ENCODE peak calls at places on chromosomes 11 and 22, in ten cellular contexts. One of them, this sample, is unnamed. For H3K36me3 and H3K9me3, the result is how much of the 10 kb centered on the place peaks cover.

GRCh38 chr11:12321217-12321937 is 56.0 kb upstream of the PARVA start:
- DNase-seq in CD8-positive, alpha-beta memory T cell: no peak
- DNase-seq in heart right ventricle: no peak
- DNase-seq in OCI-LY7: no peak
- DNase-seq in SK-N-MC: no peak
- DNase-seq in Panc1: no peak
- DNase-seq in tibial nerve: no peak
- DNase-seq in adrenal gland: no peak
- DNase-seq in PC-9: no peak
- DNase-seq in neuronal stem cell: no peak
- DNase-seq in this sample: no peak

GRCh38 chr11:9972917-9973504 is 309.1 kb downstream of the SWAP70 start:
- DNase-seq in heart right ventricle: peak
- DNase-seq in CD8-positive, alpha-beta memory T cell: peak
- DNase-seq in Panc1: peak
- DNase-seq in SK-N-MC: peak
- DNase-seq in neuronal stem cell: peak
- DNase-seq in adrenal gland: peak
- DNase-seq in PC-9: no peak
- DNase-seq in OCI-LY7: peak
- DNase-seq in tibial nerve: no peak
- DNase-seq in this sample: peak

GRCh38 chr11:36015806-36016205 is 71.9 kb downstream of the LDLRAD3 start:
- DNase-seq in CD8-positive, alpha-beta memory T cell: no peak
- DNase-seq in neuronal stem cell: no peak
- DNase-seq in SK-N-MC: no peak
- DNase-seq in tibial nerve: peak
- DNase-seq in PC-9: no peak
- DNase-seq in Panc1: no peak
- DNase-seq in heart right ventricle: peak
- DNase-seq in adrenal gland: no peak
- DNase-seq in OCI-LY7: no peak
- DNase-seq in this sample: no peak

GRCh38 chr11:45877221-45877620 is 8.2 kb upstream of the MAPK8IP1 start:
- DNase-seq in PC-9: no peak
- DNase-seq in adrenal gland: no peak
- DNase-seq in OCI-LY7: no peak
- DNase-seq in CD8-positive, alpha-beta memory T cell: no peak
- DNase-seq in neuronal stem cell: no peak
- DNase-seq in heart right ventricle: no peak
- DNase-seq in SK-N-MC: no peak
- DNase-seq in Panc1: no peak
- DNase-seq in tibial nerve: no peak
- DNase-seq in this sample: no peak

GRCh38 chr11:8937159-8937558 is 4.4 kb upstream of the C11orf16 start:
- DNase-seq in OCI-LY7: no peak
- DNase-seq in neuronal stem cell: no peak
- DNase-seq in heart right ventricle: no peak
- DNase-seq in CD8-positive, alpha-beta memory T cell: no peak
- DNase-seq in Panc1: no peak
- DNase-seq in PC-9: no peak
- DNase-seq in SK-N-MC: no peak
- DNase-seq in tibial nerve: no peak
- DNase-seq in adrenal gland: no peak
- DNase-seq in this sample: no peak

GRCh38 chr11:87092159-87092558 is 54.4 kb downstream of the TMEM135 start:
- DNase-seq in PC-9: no peak
- DNase-seq in heart right ventricle: no peak
- DNase-seq in CD8-positive, alpha-beta memory T cell: no peak
- DNase-seq in tibial nerve: no peak
- DNase-seq in OCI-LY7: no peak
- DNase-seq in Panc1: no peak
- DNase-seq in SK-N-MC: no peak
- DNase-seq in neuronal stem cell: no peak
- DNase-seq in adrenal gland: no peak
- DNase-seq in this sample: no peak

GRCh38 chr11:132838621-132839020 is 693.7 kb downstream of the OPCML start:
- DNase-seq in CD8-positive, alpha-beta memory T cell: no peak
- DNase-seq in OCI-LY7: no peak
- DNase-seq in neuronal stem cell: no peak
- DNase-seq in SK-N-MC: peak
- DNase-seq in heart right ventricle: no peak
- DNase-seq in Panc1: no peak
- DNase-seq in adrenal gland: no peak
- DNase-seq in tibial nerve: no peak
- DNase-seq in PC-9: no peak
- DNase-seq in this sample: peak

GRCh38 chr22:29306175-29306829 is at the start of gene GAS2L1:
- DNase-seq in CD8-positive, alpha-beta memory T cell: peak
- DNase-seq in OCI-LY7: peak
- DNase-seq in SK-N-MC: no peak
- DNase-seq in heart right ventricle: peak
- DNase-seq in tibial nerve: peak
- DNase-seq in Panc1: no peak
- DNase-seq in neuronal stem cell: peak
- DNase-seq in PC-9: peak
- DNase-seq in adrenal gland: peak
- DNase-seq in this sample: peak

GRCh38 chr11:44596541-44597276 is 31.2 kb downstream of the CD82 start:
- DNase-seq in heart right ventricle: no peak
- DNase-seq in SK-N-MC: no peak
- DNase-seq in PC-9: no peak
- DNase-seq in adrenal gland: no peak
- DNase-seq in CD8-positive, alpha-beta memory T cell: peak
- DNase-seq in neuronal stem cell: no peak
- DNase-seq in Panc1: no peak
- DNase-seq in OCI-LY7: peak
- DNase-seq in tibial nerve: no peak
- DNase-seq in this sample: peak

GRCh38 chr11:124481365-124482323 is 36.1 kb upstream of the OR8B8 start:
- DNase-seq in tibial nerve: no peak
- DNase-seq in SK-N-MC: peak
- DNase-seq in CD8-positive, alpha-beta memory T cell: no peak
- DNase-seq in PC-9: peak
- DNase-seq in Panc1: no peak
- DNase-seq in heart right ventricle: peak
- DNase-seq in neuronal stem cell: no peak
- DNase-seq in adrenal gland: peak
- DNase-seq in OCI-LY7: peak
- DNase-seq in this sample: peak

GRCh38 chr11:95556342-95557151 is 233.0 kb downstream of the FAM76B start:
- DNase-seq in adrenal gland: no peak
- DNase-seq in Panc1: no peak
- DNase-seq in SK-N-MC: peak
- DNase-seq in OCI-LY7: no peak
- DNase-seq in neuronal stem cell: peak
- DNase-seq in heart right ventricle: no peak
- DNase-seq in tibial nerve: no peak
- DNase-seq in CD8-positive, alpha-beta memory T cell: no peak
- DNase-seq in PC-9: no peak
- DNase-seq in this sample: no peak

GRCh38 chr11:20238712-20239111 is 78.4 kb upstream of the DBX1 start:
- DNase-seq in OCI-LY7: no peak
- DNase-seq in adrenal gland: no peak
- DNase-seq in neuronal stem cell: no peak
- DNase-seq in SK-N-MC: no peak
- DNase-seq in PC-9: no peak
- DNase-seq in CD8-positive, alpha-beta memory T cell: no peak
- DNase-seq in Panc1: no peak
- DNase-seq in tibial nerve: no peak
- DNase-seq in heart right ventricle: no peak
- DNase-seq in this sample: no peak

DNA sequence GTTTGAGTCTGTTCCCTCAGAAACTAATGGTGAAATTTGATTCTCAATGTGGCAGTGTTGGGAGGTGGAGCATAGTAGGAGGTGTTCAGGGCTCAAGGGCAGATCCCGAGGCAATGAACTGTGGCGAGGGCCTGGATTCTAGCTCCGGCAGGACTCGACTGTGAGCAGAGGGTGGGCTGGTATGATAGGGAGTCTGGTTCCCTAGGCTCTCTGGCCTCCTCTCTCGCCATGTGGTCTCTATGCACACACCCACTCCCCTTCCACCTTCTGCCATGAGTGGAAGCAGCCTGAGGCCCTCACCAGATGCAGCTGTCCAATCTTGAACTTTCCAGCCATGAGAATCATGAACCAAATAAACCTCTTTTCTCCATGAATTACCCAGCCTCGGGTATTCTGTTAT is 32.3 kb downstream of the ATP6V1E1 start:
- DNase-seq in tibial nerve: no peak
- DNase-seq in OCI-LY7: no peak
- DNase-seq in Panc1: no peak
- DNase-seq in heart right ventricle: no peak
- DNase-seq in CD8-positive, alpha-beta memory T cell: no peak
- DNase-seq in PC-9: no peak
- DNase-seq in SK-N-MC: no peak
- DNase-seq in neuronal stem cell: no peak
- DNase-seq in adrenal gland: no peak
- DNase-seq in this sample: no peak
- H3K36me3 ChIP-seq in tibial nerve: half or more
- H3K36me3 ChIP-seq in OCI-LY7: half or more
- H3K36me3 ChIP-seq in Panc1: under half
- H3K36me3 ChIP-seq in heart right ventricle: under half
- H3K36me3 ChIP-seq in CD8-positive, alpha-beta memory T cell: half or more
- H3K36me3 ChIP-seq in PC-9: under half
- H3K36me3 ChIP-seq in SK-N-MC: half or more
- H3K36me3 ChIP-seq in neuronal stem cell: under half
- H3K36me3 ChIP-seq in adrenal gland: under half
- H3K36me3 ChIP-seq in this sample: half or more

DNA sequence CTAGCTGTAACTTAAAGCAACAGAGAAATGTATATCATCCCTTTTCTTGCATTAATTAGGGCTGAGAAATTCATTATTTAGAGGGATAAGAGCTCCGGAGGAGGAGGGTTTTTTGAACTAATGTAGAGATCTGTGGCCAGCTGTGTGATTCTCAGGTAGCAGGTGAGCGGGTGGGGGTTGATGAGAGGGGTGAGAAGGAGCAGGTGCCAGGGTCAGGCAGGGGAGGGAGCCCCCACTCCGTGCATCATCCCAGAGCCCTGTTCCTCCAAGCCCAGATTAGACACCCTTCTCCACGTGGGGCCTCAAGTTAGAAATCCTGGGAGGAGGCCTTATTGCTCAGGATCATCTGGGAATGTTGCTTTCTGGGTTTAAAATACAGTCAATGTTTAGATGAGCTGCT is 24.9 kb downstream of the ZBTB16 start:
- DNase-seq in SK-N-MC: no peak
- DNase-seq in Panc1: no peak
- DNase-seq in PC-9: no peak
- DNase-seq in neuronal stem cell: no peak
- DNase-seq in adrenal gland: no peak
- DNase-seq in heart right ventricle: no peak
- DNase-seq in CD8-positive, alpha-beta memory T cell: no peak
- DNase-seq in tibial nerve: no peak
- DNase-seq in OCI-LY7: no peak
- DNase-seq in this sample: no peak
- H3K4me3 ChIP-seq in SK-N-MC: no peak
- H3K4me3 ChIP-seq in Panc1: no peak
- H3K4me3 ChIP-seq in PC-9: no peak
- H3K4me3 ChIP-seq in neuronal stem cell: no peak
- H3K4me3 ChIP-seq in adrenal gland: no peak
- H3K4me3 ChIP-seq in heart right ventricle: no peak
- H3K4me3 ChIP-seq in CD8-positive, alpha-beta memory T cell: no peak
- H3K4me3 ChIP-seq in tibial nerve: no peak
- H3K4me3 ChIP-seq in OCI-LY7: no peak
- H3K4me3 ChIP-seq in this sample: no peak

DNA sequence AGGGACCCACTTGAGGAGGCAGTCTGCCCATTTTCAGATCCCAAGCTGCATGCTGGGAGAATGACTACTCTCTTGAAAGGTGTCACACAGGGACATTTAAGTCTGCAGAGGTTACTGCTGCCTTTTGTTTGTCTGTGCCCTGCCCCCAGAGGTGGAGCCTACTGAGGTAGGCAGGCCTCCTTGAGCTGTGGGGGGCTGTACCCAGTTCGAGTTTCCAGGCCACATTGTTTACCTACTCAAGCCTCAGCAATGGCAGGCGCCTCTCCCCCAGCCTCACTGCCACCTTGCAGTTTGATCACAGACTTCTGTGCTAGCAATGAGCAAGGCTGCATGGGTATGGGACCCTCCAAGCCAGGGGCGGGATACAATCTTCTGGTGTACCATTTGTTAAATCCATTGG is 126.0 kb downstream of the OR4A5 start:
- DNase-seq in OCI-LY7: no peak
- DNase-seq in SK-N-MC: no peak
- DNase-seq in adrenal gland: no peak
- DNase-seq in neuronal stem cell: no peak
- DNase-seq in CD8-positive, alpha-beta memory T cell: no peak
- DNase-seq in tibial nerve: no peak
- DNase-seq in PC-9: no peak
- DNase-seq in Panc1: no peak
- DNase-seq in heart right ventricle: no peak
- DNase-seq in this sample: no peak
- H3K9me3 ChIP-seq in OCI-LY7: under half
- H3K9me3 ChIP-seq in SK-N-MC: under half
- H3K9me3 ChIP-seq in adrenal gland: under half
- H3K9me3 ChIP-seq in neuronal stem cell: under half
- H3K9me3 ChIP-seq in CD8-positive, alpha-beta memory T cell: under half
- H3K9me3 ChIP-seq in tibial nerve: under half
- H3K9me3 ChIP-seq in PC-9: under half
- H3K9me3 ChIP-seq in Panc1: under half
- H3K9me3 ChIP-seq in heart right ventricle: half or more
- H3K9me3 ChIP-seq in this sample: under half

GRCh38 chr11:117378966-117379865 is 51.6 kb downstream of the CEP164 start:
- DNase-seq in tibial nerve: no peak
- DNase-seq in heart right ventricle: peak
- DNase-seq in adrenal gland: no peak
- DNase-seq in Panc1: no peak
- DNase-seq in CD8-positive, alpha-beta memory T cell: no peak
- DNase-seq in neuronal stem cell: no peak
- DNase-seq in OCI-LY7: no peak
- DNase-seq in SK-N-MC: no peak
- DNase-seq in PC-9: no peak
- DNase-seq in this sample: no peak

GRCh38 chr11:117371453-117371852 is 43.8 kb downstream of the CEP164 start:
- DNase-seq in adrenal gland: no peak
- DNase-seq in SK-N-MC: no peak
- DNase-seq in neuronal stem cell: no peak
- DNase-seq in Panc1: no peak
- DNase-seq in PC-9: no peak
- DNase-seq in heart right ventricle: no peak
- DNase-seq in tibial nerve: no peak
- DNase-seq in CD8-positive, alpha-beta memory T cell: no peak
- DNase-seq in OCI-LY7: no peak
- DNase-seq in this sample: no peak

GRCh38 chr11:117374316-117374715 is 46.7 kb downstream of the CEP164 start:
- DNase-seq in neuronal stem cell: no peak
- DNase-seq in OCI-LY7: no peak
- DNase-seq in PC-9: no peak
- DNase-seq in heart right ventricle: no peak
- DNase-seq in tibial nerve: no peak
- DNase-seq in adrenal gland: no peak
- DNase-seq in SK-N-MC: no peak
- DNase-seq in Panc1: no peak
- DNase-seq in CD8-positive, alpha-beta memory T cell: no peak
- DNase-seq in this sample: no peak

GRCh38 chr11:117376517-117376916 is 48.9 kb downstream of the CEP164 start:
- DNase-seq in PC-9: no peak
- DNase-seq in neuronal stem cell: no peak
- DNase-seq in adrenal gland: no peak
- DNase-seq in SK-N-MC: no peak
- DNase-seq in OCI-LY7: no peak
- DNase-seq in heart right ventricle: peak
- DNase-seq in Panc1: no peak
- DNase-seq in CD8-positive, alpha-beta memory T cell: no peak
- DNase-seq in tibial nerve: no peak
- DNase-seq in this sample: no peak

GRCh38 chr11:117375960-117376359 is 48.3 kb downstream of the CEP164 start:
- DNase-seq in OCI-LY7: no peak
- DNase-seq in Panc1: no peak
- DNase-seq in CD8-positive, alpha-beta memory T cell: no peak
- DNase-seq in tibial nerve: no peak
- DNase-seq in adrenal gland: no peak
- DNase-seq in heart right ventricle: no peak
- DNase-seq in neuronal stem cell: no peak
- DNase-seq in SK-N-MC: no peak
- DNase-seq in PC-9: no peak
- DNase-seq in this sample: no peak
- H3K36me3 ChIP-seq in OCI-LY7: half or more
- H3K36me3 ChIP-seq in Panc1: under half
- H3K36me3 ChIP-seq in CD8-positive, alpha-beta memory T cell: under half
- H3K36me3 ChIP-seq in tibial nerve: half or more
- H3K36me3 ChIP-seq in adrenal gland: under half
- H3K36me3 ChIP-seq in heart right ventricle: under half
- H3K36me3 ChIP-seq in neuronal stem cell: under half
- H3K36me3 ChIP-seq in SK-N-MC: under half
- H3K36me3 ChIP-seq in PC-9: under half
- H3K36me3 ChIP-seq in this sample: under half